ENCODE peak calls at places on chromosome X, in four cellular contexts. One of them, this sample, is unnamed.

GRCh38 chrX:114071412-114071811 is 512.5 kb upstream of the HTR2C start:
- ATAC-seq in activated T-helper 17 cell treated with anti-CD3 and anti-CD28 coated beads, Interleukin-2, amount 50 U/mL, for 72 hours: no peak
- ATAC-seq in stimulated activated naive B cell treated with anti-CD40 and anti-IgM and Interleukin-4, amounts not matched to agents 10 μg/mL and 1 μg/mL and 100 μg/mL, for 72 hours: no peak
- ATAC-seq in activated CD8-positive, alpha-beta memory T cell treated with anti-CD3 and anti-CD28 coated beads, Interleukin-2, amount 10 ng/mL, durations not matched to agents 7 days and 5 days: no peak
- ATAC-seq in this sample: no peak

GRCh38 chrX:123626962-123627361 is 105.9 kb downstream of the THOC2 start:
- ATAC-seq in activated T-helper 17 cell treated with anti-CD3 and anti-CD28 coated beads, Interleukin-2, amount 50 U/mL, for 72 hours: peak
- ATAC-seq in activated CD8-positive, alpha-beta memory T cell treated with anti-CD3 and anti-CD28 coated beads, Interleukin-2, amount 10 ng/mL, durations not matched to agents 7 days and 5 days: peak
- ATAC-seq in stimulated activated naive B cell treated with anti-CD40 and anti-IgM and Interleukin-4, amounts not matched to agents 10 μg/mL and 1 μg/mL and 100 μg/mL, for 72 hours: peak
- ATAC-seq in this sample: peak

GRCh38 chrX:133171962-133172708 is 46.0 kb downstream of the TFDP3 start:
- ATAC-seq in activated T-helper 17 cell treated with anti-CD3 and anti-CD28 coated beads, Interleukin-2, amount 50 U/mL, for 72 hours: no peak
- ATAC-seq in stimulated activated naive B cell treated with anti-CD40 and anti-IgM and Interleukin-4, amounts not matched to agents 10 μg/mL and 1 μg/mL and 100 μg/mL, for 72 hours: peak
- ATAC-seq in activated CD8-positive, alpha-beta memory T cell treated with anti-CD3 and anti-CD28 coated beads, Interleukin-2, amount 10 ng/mL, durations not matched to agents 7 days and 5 days: no peak
- ATAC-seq in this sample: peak

GRCh38 chrX:2514131-2514530 is 13.4 kb upstream of the DHRSX start:
- ATAC-seq in activated CD8-positive, alpha-beta memory T cell treated with anti-CD3 and anti-CD28 coated beads, Interleukin-2, amount 10 ng/mL, durations not matched to agents 7 days and 5 days: no peak
- ATAC-seq in stimulated activated naive B cell treated with anti-CD40 and anti-IgM and Interleukin-4, amounts not matched to agents 10 μg/mL and 1 μg/mL and 100 μg/mL, for 72 hours: no peak
- ATAC-seq in activated T-helper 17 cell treated with anti-CD3 and anti-CD28 coated beads, Interleukin-2, amount 50 U/mL, for 72 hours: no peak
- ATAC-seq in this sample: no peak

GRCh38 chrX:7574325-7574724 is 268.6 kb upstream of the VCX start:
- ATAC-seq in activated T-helper 17 cell treated with anti-CD3 and anti-CD28 coated beads, Interleukin-2, amount 50 U/mL, for 72 hours: no peak
- ATAC-seq in stimulated activated naive B cell treated with anti-CD40 and anti-IgM and Interleukin-4, amounts not matched to agents 10 μg/mL and 1 μg/mL and 100 μg/mL, for 72 hours: no peak
- ATAC-seq in activated CD8-positive, alpha-beta memory T cell treated with anti-CD3 and anti-CD28 coated beads, Interleukin-2, amount 10 ng/mL, durations not matched to agents 7 days and 5 days: no peak
- ATAC-seq in this sample: no peak

GRCh38 chrX:44054863-44055601 is 81.8 kb upstream of the NDP start:
- ATAC-seq in activated CD8-positive, alpha-beta memory T cell treated with anti-CD3 and anti-CD28 coated beads, Interleukin-2, amount 10 ng/mL, durations not matched to agents 7 days and 5 days: no peak
- ATAC-seq in activated T-helper 17 cell treated with anti-CD3 and anti-CD28 coated beads, Interleukin-2, amount 50 U/mL, for 72 hours: peak
- ATAC-seq in stimulated activated naive B cell treated with anti-CD40 and anti-IgM and Interleukin-4, amounts not matched to agents 10 μg/mL and 1 μg/mL and 100 μg/mL, for 72 hours: no peak
- ATAC-seq in this sample: no peak

GRCh38 chrX:38704146-38704882 is 96.9 kb upstream of the MID1IP1 start:
- ATAC-seq in stimulated activated naive B cell treated with anti-CD40 and anti-IgM and Interleukin-4, amounts not matched to agents 10 μg/mL and 1 μg/mL and 100 μg/mL, for 72 hours: peak
- ATAC-seq in activated T-helper 17 cell treated with anti-CD3 and anti-CD28 coated beads, Interleukin-2, amount 50 U/mL, for 72 hours: peak
- ATAC-seq in activated CD8-positive, alpha-beta memory T cell treated with anti-CD3 and anti-CD28 coated beads, Interleukin-2, amount 10 ng/mL, durations not matched to agents 7 days and 5 days: peak
- ATAC-seq in this sample: no peak

GRCh38 chrX:1354036-1355019 is 17.7 kb downstream of the IL3RA start:
- ATAC-seq in stimulated activated naive B cell treated with anti-CD40 and anti-IgM and Interleukin-4, amounts not matched to agents 10 μg/mL and 1 μg/mL and 100 μg/mL, for 72 hours: no peak
- ATAC-seq in activated T-helper 17 cell treated with anti-CD3 and anti-CD28 coated beads, Interleukin-2, amount 50 U/mL, for 72 hours: no peak
- ATAC-seq in activated CD8-positive, alpha-beta memory T cell treated with anti-CD3 and anti-CD28 coated beads, Interleukin-2, amount 10 ng/mL, durations not matched to agents 7 days and 5 days: no peak
- ATAC-seq in this sample: no peak

GRCh38 chrX:10542549-10542948 is 77.8 kb downstream of the MID1 start:
- ATAC-seq in activated CD8-positive, alpha-beta memory T cell treated with anti-CD3 and anti-CD28 coated beads, Interleukin-2, amount 10 ng/mL, durations not matched to agents 7 days and 5 days: no peak
- ATAC-seq in stimulated activated naive B cell treated with anti-CD40 and anti-IgM and Interleukin-4, amounts not matched to agents 10 μg/mL and 1 μg/mL and 100 μg/mL, for 72 hours: no peak
- ATAC-seq in activated T-helper 17 cell treated with anti-CD3 and anti-CD28 coated beads, Interleukin-2, amount 50 U/mL, for 72 hours: no peak
- ATAC-seq in this sample: no peak

GRCh38 chrX:132748909-132749308 is 209.5 kb downstream of the HS6ST2 start:
- ATAC-seq in activated CD8-positive, alpha-beta memory T cell treated with anti-CD3 and anti-CD28 coated beads, Interleukin-2, amount 10 ng/mL, durations not matched to agents 7 days and 5 days: no peak
- ATAC-seq in activated T-helper 17 cell treated with anti-CD3 and anti-CD28 coated beads, Interleukin-2, amount 50 U/mL, for 72 hours: no peak
- ATAC-seq in stimulated activated naive B cell treated with anti-CD40 and anti-IgM and Interleukin-4, amounts not matched to agents 10 μg/mL and 1 μg/mL and 100 μg/mL, for 72 hours: no peak
- ATAC-seq in this sample: no peak